ENCODE peak calls at places on chromosomes 16 and 17, in eight cellular contexts. X, Z, E, R, O, G, P and B are unnamed samples.

GRCh38 chr17:82151106-82151957 is 53.3 kb upstream of the FASN start:
- DNase-seq in X (no peak), Z (no peak), E (peak), R (no peak), O (no peak), G (no peak), P (no peak), B (no peak)

GRCh38 chr16:30113711-30114333 is 485 bp upstream of the GDPD3 start:
- DNase-seq in X (no peak), Z (no peak), E (no peak), R (no peak), O (no peak), G (no peak), P (peak), B (no peak)

GRCh38 chr17:73646409-73647305 is 2.4 kb upstream of the SDK2 start:
- DNase-seq in X (no peak), Z (no peak), E (no peak), R (peak), O (no peak), G (no peak), P (peak), B (no peak)

GRCh38 chr16:50601341-50601740 is 53.1 kb downstream of the NKD1 start:
- DNase-seq in X (no peak), Z (no peak), E (no peak), R (no peak), O (no peak), G (no peak), P (no peak), B (no peak)

GRCh38 chr16:22397459-22397858 is 23.0 kb upstream of the CDR2 start:
- DNase-seq in X (no peak), Z (no peak), E (no peak), R (no peak), O (no peak), G (no peak), P (no peak), B (no peak)

GRCh38 chr16:73186752-73187151 is 138.8 kb upstream of the ZFHX3 start:
- DNase-seq in X (no peak), Z (no peak), E (no peak), R (no peak), O (no peak), G (no peak), P (no peak), B (no peak)

GRCh38 chr16:51553314-51553713 is 402.2 kb upstream of the SALL1 start:
- DNase-seq in X (no peak), Z (no peak), E (no peak), R (no peak), O (no peak), G (no peak), P (no peak), B (no peak)

GRCh38 chr16:56357291-56357764 is 68.0 kb downstream of the AMFR start:
- DNase-seq in X (no peak), Z (no peak), E (peak), R (peak), O (no peak), G (no peak), P (peak), B (peak)

GRCh38 chr17:8649157-8650118 is 18.9 kb upstream of the MYH10 start:
- DNase-seq in X (no peak), Z (no peak), E (no peak), R (no peak), O (no peak), G (no peak), P (no peak), B (peak)

GRCh38 chr16:4517812-4518211 is 20.8 kb downstream of the CDIP1 start:
- DNase-seq in X (no peak), Z (peak), E (peak), R (no peak), O (no peak), G (no peak), P (peak), B (no peak)

GRCh38 chr17:27540300-27541105 is 84.3 kb downstream of the KSR1 start:
- DNase-seq in X (no peak), Z (no peak), E (peak), R (no peak), O (no peak), G (no peak), P (no peak), B (peak)

GRCh38 chr17:47797797-47798196 is 23.8 kb downstream of the OSBPL7 start:
- DNase-seq in X (no peak), Z (peak), E (no peak), R (no peak), O (no peak), G (no peak), P (peak), B (no peak)

GRCh38 chr17:20284018-20284417 is 183.3 kb downstream of the LGALS9B start:
- DNase-seq in X (no peak), Z (no peak), E (no peak), R (no peak), O (no peak), G (no peak), P (no peak), B (no peak)

GRCh38 chr16:14502932-14503741 is 126.9 kb downstream of the PARN start:
- DNase-seq in X (no peak), Z (peak), E (no peak), R (no peak), O (no peak), G (no peak), P (no peak), B (no peak)

GRCh38 chr17:74924250-74924948 is at the start of gene OTOP2:
- DNase-seq in X (no peak), Z (no peak), E (peak), R (no peak), O (no peak), G (no peak), P (peak), B (peak)

GRCh38 chr17:47252766-47253512 is 688 bp upstream of the ITGB3 start:
- DNase-seq in X (no peak), Z (no peak), E (no peak), R (no peak), O (no peak), G (no peak), P (no peak), B (no peak)

GRCh38 chr17:16639438-16639837 is 14.2 kb downstream of the ZNF624 start:
- DNase-seq in X (no peak), Z (no peak), E (no peak), R (no peak), O (no peak), G (no peak), P (no peak), B (no peak)

GRCh38 chr16:50836121-50836541 is 94.2 kb downstream of the CYLD start:
- DNase-seq in X (no peak), Z (no peak), E (no peak), R (peak), O (no peak), G (no peak), P (no peak), B (no peak)

GRCh38 chr17:57215317-57215716 is 41.0 kb upstream of the MSI2 start:
- DNase-seq in X (no peak), Z (no peak), E (no peak), R (no peak), O (no peak), G (no peak), P (no peak), B (no peak)

GRCh38 chr17:42692489-42692888 is 10.2 kb downstream of the CNTNAP1 start:
- DNase-seq in X (no peak), Z (no peak), E (peak), R (no peak), O (no peak), G (no peak), P (peak), B (no peak)

GRCh38 chr17:62892870-62893338 is 73.1 kb upstream of the TANC2 start:
- DNase-seq in X (no peak), Z (no peak), E (peak), R (no peak), O (no peak), G (no peak), P (no peak), B (no peak)